ENCODE peak calls at places on chromosome 7, in five cellular contexts. P, J, C, E and F are unnamed samples.

GRCh38 chr7:135710417-135711138 is 17.4 kb downstream of the SLC13A4 start:
- DNase-seq in P (no peak), C (no peak), J (no peak), E (no peak), F (peak; percentile 66)

GRCh38 chr7:4713183-4713784 is 31.2 kb downstream of the FOXK1 start:
- DNase-seq in J (no peak), C (no peak), P (no peak), E (no peak), F (peak; percentile 84)

GRCh38 chr7:133786401-133786937 is 340.7 kb upstream of the LRGUK start:
- DNase-seq in P (no peak), C (no peak), E (no peak), J (no peak), F (no peak)

GRCh38 chr7:13560441-13560840 is 429.0 kb downstream of the ETV1 start:
- DNase-seq in J (no peak), P (no peak), E (no peak), C (no peak), F (no peak)

GRCh38 chr7:24328050-24328449 is 44.1 kb downstream of the NPY start:
- DNase-seq in J (no peak), P (no peak), E (no peak), C (no peak), F (no peak)

GRCh38 chr7:94375167-94375566 is 19.5 kb upstream of the COL1A2 start:
- DNase-seq in J (peak; percentile 30), C (no peak), E (peak; percentile 19), P (no peak), F (no peak)

GRCh38 chr7:91025906-91026390 is 238.3 kb upstream of the FZD1 start:
- DNase-seq in C (no peak), E (no peak), J (no peak), P (no peak), F (no peak)

GRCh38 chr7:11239311-11239710 is 265.6 kb downstream of the PHF14 start:
- DNase-seq in E (no peak), P (no peak), J (no peak), C (no peak), F (no peak)

GRCh38 chr7:137081276-137081675 is 212.8 kb downstream of the CHRM2 start:
- DNase-seq in C (no peak), P (no peak), E (no peak), J (no peak), F (no peak)

GRCh38 chr7:12067156-12067831 is 143.8 kb upstream of the TMEM106B start:
- DNase-seq in P (peak; percentile 46), J (peak; percentile 64), E (peak; percentile 63), C (no peak), F (peak; percentile 22)

GRCh38 chr7:141028767-141029166 is 14.0 kb upstream of the MRPS33 start:
- DNase-seq in E (no peak), P (no peak), C (no peak), J (no peak), F (no peak)

GRCh38 chr7:70178787-70179186 is 580.5 kb downstream of the AUTS2 start:
- DNase-seq in C (no peak), P (no peak), J (no peak), E (no peak), F (no peak)

GRCh38 chr7:133047321-133047720 is 34.6 kb downstream of the CHCHD3 start:
- DNase-seq in J (no peak), P (no peak), C (no peak), E (no peak), F (no peak)

GRCh38 chr7:111741811-111742240 is 179.5 kb upstream of the IMMP2L start:
- DNase-seq in J (peak; percentile 38), P (peak; percentile 24), C (no peak), E (peak; percentile 40), F (peak; percentile 67)

GRCh38 chr7:76073335-76073990 is 25.6 kb downstream of the MDH2 start:
- DNase-seq in C (no peak), P (no peak), J (peak; percentile 36), E (no peak), F (peak; percentile 8)

GRCh38 chr7:102874166-102874829 is 38.5 kb upstream of the LRRC17 start:
- DNase-seq in P (no peak), C (no peak), E (no peak), J (no peak), F (peak; percentile 49)

GRCh38 chr7:33073243-33073642 is 10.7 kb upstream of the NT5C3A start:
- DNase-seq in J (no peak), C (no peak), P (no peak), E (no peak), F (no peak)

GRCh38 chr7:16356241-16356958 is 64.9 kb downstream of the CRPPA start:
- DNase-seq in J (no peak), C (no peak), E (no peak), P (no peak), F (no peak)

GRCh38 chr7:111893190-111893589 is 313.0 kb downstream of the DOCK4 start:
- DNase-seq in J (no peak), P (no peak), C (no peak), E (no peak), F (no peak)

GRCh38 chr7:1558841-1559625 is 3.0 kb upstream of the TMEM184A start:
- DNase-seq in J (no peak), E (peak; percentile 70), P (no peak), C (no peak), F (no peak)

GRCh38 chr7:154575497-154575896 is 427.4 kb downstream of the PAXIP1 start:
- DNase-seq in E (no peak), C (no peak), P (no peak), J (no peak), F (no peak)

GRCh38 chr7:33432825-33433224 is 303.5 kb downstream of the BBS9 start:
- DNase-seq in J (no peak), C (no peak), P (no peak), E (no peak), F (no peak)

GRCh38 chr7:103704701-103705100 is 258.7 kb upstream of the SLC26A5 start:
- DNase-seq in C (no peak), P (no peak), J (no peak), E (no peak), F (no peak)

GRCh38 chr7:33854178-33854577 is 51.2 kb upstream of the BMPER start:
- DNase-seq in C (no peak), P (no peak), E (no peak), J (no peak), F (no peak)

GRCh38 chr7:101803203-101804086 is 14.0 kb upstream of the CUX1 start:
- DNase-seq in E (no peak), P (no peak), C (no peak), J (no peak), F (no peak)
- TF ChIP-seq CTCF in E (no peak), P (no peak), C (no peak), J (no peak), F (no peak)

DNA sequence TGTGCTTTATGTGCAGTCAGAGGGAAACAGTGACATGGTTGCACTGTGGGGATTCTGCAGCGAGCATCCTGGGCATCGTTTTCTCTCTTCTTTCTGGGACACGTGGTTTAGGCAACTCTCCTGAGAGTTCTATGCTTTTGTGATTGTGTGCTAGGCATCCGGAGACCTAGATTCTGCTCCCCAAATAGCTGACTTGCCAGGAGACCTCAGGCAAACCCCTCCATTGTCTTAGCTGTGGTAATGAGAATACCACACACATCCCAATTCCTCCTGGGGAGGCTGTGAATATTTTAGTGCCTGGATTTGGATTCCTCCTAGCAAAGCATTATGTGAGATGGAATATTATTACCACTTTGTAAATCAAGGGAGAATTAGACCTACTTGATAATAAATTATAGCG is 611.9 kb upstream of the C7orf33 start:
- DNase-seq in C (no peak), P (no peak), J (no peak), E (no peak), F (no peak)
- TF ChIP-seq CTCF in C (no peak), P (no peak), J (no peak), E (no peak), F (no peak)

GRCh38 chr7:142409471-142409870 is 151.6 kb upstream of the PRSS58 start:
- DNase-seq in P (no peak), C (no peak), E (no peak), J (no peak), F (no peak)

GRCh38 chr7:142407939-142408573 is 150.2 kb upstream of the PRSS58 start:
- DNase-seq in J (no peak), E (no peak), C (no peak), P (no peak), F (no peak)

GRCh38 chr7:142408794-142409193 is 150.9 kb upstream of the PRSS58 start:
- DNase-seq in P (no peak), J (no peak), C (no peak), E (no peak), F (no peak)

GRCh38 chr7:142401951-142402350 is 144.1 kb upstream of the PRSS58 start:
- DNase-seq in J (no peak), C (no peak), E (no peak), P (no peak), F (no peak)

DNA sequence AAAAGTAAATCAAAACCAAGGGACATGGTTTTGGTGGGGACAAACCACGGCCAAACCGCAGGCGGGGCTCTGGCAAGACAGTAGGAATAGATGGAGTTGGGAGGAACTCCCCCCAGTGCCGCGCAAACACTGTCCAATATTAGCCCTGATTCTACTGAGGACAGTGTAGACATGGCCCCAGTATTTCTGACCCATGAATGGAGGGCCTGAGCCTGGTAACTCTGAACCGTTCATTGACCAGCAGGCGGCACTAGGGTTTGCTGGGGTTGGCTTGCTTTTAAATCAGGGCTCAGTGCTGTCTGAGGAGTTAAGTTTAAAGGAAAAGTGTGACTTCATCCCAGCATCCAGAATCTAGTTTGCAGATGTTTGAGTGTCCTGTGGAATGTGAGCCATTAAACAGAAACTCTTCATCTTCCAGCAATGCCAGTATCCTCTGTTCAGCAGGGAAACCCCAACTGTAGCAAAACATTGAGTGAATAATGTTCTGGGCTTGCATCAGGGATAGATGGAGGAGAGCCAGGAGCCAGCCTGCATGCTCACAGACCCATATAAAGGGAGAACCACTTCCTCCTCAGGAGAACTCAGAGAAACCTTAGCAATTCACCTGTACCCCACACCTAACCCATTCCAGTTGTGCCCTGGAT is 147.4 kb upstream of the PRSS58 start:
- DNase-seq in J (no peak), E (no peak), P (no peak), C (no peak), F (no peak)
- TF ChIP-seq CTCF in J (no peak), E (no peak), P (no peak), C (no peak), F (no peak)

GRCh38 chr7:130732980-130733865 is 784 bp downstream of the KLF14 start:
- DNase-seq in J (no peak), E (peak; percentile 52), P (peak; percentile 21), C (no peak), F (peak; percentile 80)
- TF ChIP-seq CTCF in J (no peak), E (no peak), P (no peak), C (no peak), F (no peak)

DNA sequence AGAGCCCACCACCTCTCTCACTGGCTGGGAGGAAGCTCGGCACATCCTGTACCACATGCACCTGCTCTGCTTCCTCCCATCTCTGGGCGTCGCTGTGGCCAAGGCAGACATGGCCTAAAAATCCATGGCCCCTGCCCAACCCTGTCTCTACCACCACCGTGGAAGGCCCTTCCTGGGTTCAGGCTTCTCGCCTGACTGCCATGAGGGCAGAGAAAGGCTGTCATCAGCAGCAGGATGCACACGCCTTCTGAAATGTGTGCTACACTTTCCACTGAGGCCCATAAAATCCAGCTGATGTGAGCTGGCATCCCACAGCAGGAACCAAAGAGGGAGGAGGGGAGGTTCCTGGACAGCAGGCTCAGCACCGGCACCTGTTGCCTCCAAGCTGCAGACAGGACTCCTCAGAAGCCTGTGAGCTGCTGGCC is 93.4 kb downstream of the PTPRN2 start:
- DNase-seq in C (no peak), P (no peak), E (no peak), J (no peak), F (peak; percentile 57)
- TF ChIP-seq CTCF in C (no peak), P (no peak), E (no peak), J (no peak), F (peak; percentile 29)

GRCh38 chr7:108455833-108456677 is at the start of gene NRCAM:
- DNase-seq in E (peak; percentile 94), P (no peak), J (peak; percentile 55), C (no peak), F (peak; percentile 76)
- TF ChIP-seq CTCF in E (no peak), P (no peak), J (no peak), C (no peak), F (no peak)